ENCODE peak calls at places on chromosomes 16 and 17, in ten cellular contexts. R is GM23248, N is brain microvascular endothelial cell, B is substantia nigra, S is suprapubic skin, Z is psoas muscle, M is RWPE1, E is sigmoid colon, P is heart right ventricle, I is H9. T is an unnamed sample.

GRCh38 chr16:15535772-15536171 is 101.4 kb downstream of the BMERB1 start:
- DNase-seq in R (no peak), P (no peak), N (no peak), S (no peak), E (no peak), I (no peak), B (no peak), Z (no peak), M (no peak), T (no peak)

GRCh38 chr16:8953064-8953463 is 10.6 kb downstream of the USP7 start:
- DNase-seq in S (no peak), N (no peak), I (no peak), B (no peak), Z (no peak), R (no peak), E (no peak), P (no peak), M (no peak), T (no peak)

GRCh38 chr16:85188822-85189672 is 76.8 kb upstream of the CIBAR2 start:
- DNase-seq in I (no peak), P (no peak), Z (peak; percentile 14), E (no peak), S (no peak), R (no peak), M (no peak), N (no peak), B (no peak), T (no peak)

GRCh38 chr17:38727661-38728220 is 2.4 kb upstream of the CISD3 start:
- DNase-seq in B (no peak), S (no peak), I (no peak), E (no peak), M (no peak), Z (no peak), P (no peak), N (no peak), R (peak; percentile 40), T (no peak)

GRCh38 chr16:28063611-28064061 is at the start of gene GSG1L:
- DNase-seq in Z (no peak), I (no peak), E (no peak), M (no peak), B (no peak), S (no peak), N (no peak), P (no peak), R (peak; percentile 12), T (no peak)

GRCh38 chr17:1413281-1413791 is 13.3 kb upstream of the YWHAE start:
- DNase-seq in S (no peak), R (peak; percentile 73), M (peak; percentile 57), N (peak; percentile 77), I (no peak), B (no peak), Z (peak; percentile 90), E (no peak), P (peak; percentile 85), T (no peak)

GRCh38 chr17:16171613-16172012 is 43.7 kb downstream of the NCOR1 start:
- DNase-seq in Z (no peak), N (peak; percentile 25), R (no peak), M (no peak), I (no peak), E (no peak), S (no peak), P (no peak), B (no peak), T (no peak)

GRCh38 chr17:27481327-27481726 is 25.1 kb downstream of the KSR1 start:
- DNase-seq in B (no peak), Z (no peak), M (no peak), R (no peak), I (no peak), E (no peak), N (no peak), S (no peak), P (no peak), T (no peak)

GRCh38 chr17:34769049-34769448 is 189.7 kb downstream of the TMEM132E start:
- DNase-seq in B (no peak), Z (no peak), M (no peak), E (no peak), P (peak; percentile 15), S (peak; percentile 6), R (no peak), I (no peak), N (no peak), T (no peak)

GRCh38 chr16:1291576-1291974 is 17.9 kb upstream of the UBE2I start:
- DNase-seq in Z (no peak), S (no peak), N (no peak), P (no peak), E (no peak), B (no peak), I (no peak), R (no peak), M (no peak), T (no peak)

GRCh38 chr17:31484821-31485220 is 93.3 kb downstream of the RAB11FIP4 start:
- DNase-seq in E (no peak), S (no peak), B (no peak), P (no peak), M (no peak), Z (no peak), I (no peak), N (no peak), R (no peak), T (no peak)

GRCh38 chr17:2040942-2041560 is 771 bp upstream of the OVCA2 start:
- DNase-seq in M (no peak), Z (no peak), I (no peak), P (no peak), N (no peak), S (no peak), R (no peak), E (peak; percentile 66), B (no peak), T (no peak)

GRCh38 chr16:16014329-16015224 is 65.2 kb downstream of the ABCC1 start:
- DNase-seq in E (peak; percentile 76), R (peak; percentile 42), B (no peak), N (no peak), Z (peak; percentile 86), I (no peak), S (no peak), P (peak; percentile 71), M (no peak), T (no peak)

GRCh38 chr17:6413073-6413472 is 21.8 kb downstream of the AIPL1 start:
- DNase-seq in Z (no peak), R (peak; percentile 52), S (no peak), M (peak; percentile 73), P (no peak), I (no peak), E (no peak), N (no peak), B (no peak), T (no peak)

DNA sequence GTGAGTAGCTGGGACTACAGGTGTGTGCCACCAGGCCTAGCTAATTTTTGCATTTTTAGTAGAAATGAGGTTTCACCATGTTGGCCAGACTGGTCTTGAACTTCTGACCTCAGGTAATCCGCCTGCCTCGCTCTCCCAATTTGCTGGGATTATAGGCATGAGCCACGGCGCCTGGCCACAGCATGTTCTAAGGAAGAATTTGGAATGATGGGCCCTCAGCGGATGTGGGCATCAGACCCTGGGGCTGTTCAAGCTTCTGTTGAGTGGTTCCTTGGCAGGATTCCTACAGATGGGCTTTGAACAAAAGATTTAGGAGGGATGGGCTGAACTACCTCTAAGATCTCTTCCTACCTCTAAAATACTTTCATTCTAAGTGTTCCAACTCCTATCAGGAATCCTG is 4.1 kb downstream of the PRPSAP2 start:
- DNase-seq in I (no peak), P (no peak), M (no peak), S (no peak), Z (no peak), R (no peak), B (no peak), N (no peak), E (no peak), T (no peak)
- H3K27ac ChIP-seq in I (no peak overlapping the region), P (no peak overlapping the region), M (peak overlapping the region; percentile 40), S (no peak overlapping the region), Z (no peak overlapping the region), R (no peak overlapping the region), B (no peak overlapping the region), N (no peak overlapping the region), E (no peak overlapping the region), T (no peak overlapping the region)

GRCh38 chr16:89324056-89325010 is 106.8 kb downstream of the ZNF778 start:
- DNase-seq in B (no peak), E (peak; percentile 60), R (peak; percentile 83), Z (peak; percentile 32), M (no peak), S (no peak), P (no peak), I (no peak), N (peak; percentile 85), T (no peak)
- H3K27ac ChIP-seq in B (no peak overlapping the region), E (peak overlapping the region; percentile 77), R (peak overlapping the region; percentile 87), Z (peak overlapping the region; percentile 92), M (peak overlapping the region; percentile 97), S (no peak overlapping the region), P (peak overlapping the region; percentile 11), I (no peak overlapping the region), N (peak overlapping the region; percentile 79), T (no peak overlapping the region)

DNA sequence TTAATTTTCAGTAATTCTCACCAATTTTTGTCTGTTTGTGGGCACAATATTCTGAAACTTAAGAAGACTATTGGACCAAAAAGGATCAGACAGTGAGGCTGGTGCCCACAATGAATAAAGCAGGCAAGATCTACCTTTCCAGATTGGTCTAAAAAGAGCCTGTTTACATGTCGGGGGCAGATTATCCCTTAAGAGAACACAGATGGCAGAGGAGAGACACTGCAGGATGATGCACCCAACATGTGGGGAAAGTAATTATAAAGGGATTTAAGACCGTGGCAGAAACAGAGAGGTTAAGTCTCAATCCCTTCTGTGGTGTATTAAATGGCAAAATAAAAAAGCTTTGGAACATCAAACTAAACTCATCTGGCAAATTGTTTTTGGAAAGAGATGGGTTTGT is 331.8 kb upstream of the CDH11 start:
- DNase-seq in P (no peak), R (no peak), N (no peak), B (no peak), I (no peak), Z (no peak), M (no peak), E (no peak), S (no peak), T (no peak)
- H3K27ac ChIP-seq in P (no peak overlapping the region), R (no peak overlapping the region), N (no peak overlapping the region), B (no peak overlapping the region), I (no peak overlapping the region), Z (no peak overlapping the region), M (no peak overlapping the region), E (no peak overlapping the region), S (no peak overlapping the region), T (no peak overlapping the region)

DNA sequence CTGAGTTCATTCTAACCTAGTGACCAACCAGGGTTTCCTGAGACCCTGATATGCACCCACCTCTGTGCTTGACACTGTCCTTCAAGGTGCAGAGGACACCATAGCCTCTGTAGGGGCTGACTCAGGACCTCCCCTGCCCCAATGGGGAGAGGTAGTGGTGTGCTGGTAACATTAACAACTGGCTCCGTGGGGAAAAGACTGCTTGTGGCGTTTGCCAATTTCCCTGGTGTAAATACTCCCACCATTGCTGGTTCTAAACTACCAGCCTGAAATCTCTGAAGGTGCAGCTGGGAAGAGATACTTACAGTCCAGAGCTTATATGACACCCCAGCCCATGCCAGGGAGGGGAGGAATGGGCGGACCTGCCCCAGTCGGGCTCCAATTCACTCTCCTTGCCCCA is 54.9 kb downstream of the ENGASE start:
- DNase-seq in E (no peak), P (no peak), N (no peak), M (no peak), I (no peak), R (no peak), B (no peak), Z (no peak), S (no peak), T (no peak)
- H3K27ac ChIP-seq in E (no peak overlapping the region), P (no peak overlapping the region), N (no peak overlapping the region), M (no peak overlapping the region), I (no peak overlapping the region), R (no peak overlapping the region), B (no peak overlapping the region), Z (no peak overlapping the region), S (no peak overlapping the region), T (no peak overlapping the region)

GRCh38 chr17:47696717-47697642 is 3.0 kb downstream of the TBKBP1 start:
- DNase-seq in Z (no peak), B (no peak), S (no peak), E (peak; percentile 61), N (no peak), R (no peak), P (no peak), M (no peak), I (peak; percentile 28), T (no peak)
- H3K27ac ChIP-seq in Z (no peak overlapping the region), B (no peak overlapping the region), S (no peak overlapping the region), E (no peak overlapping the region), N (no peak overlapping the region), R (no peak overlapping the region), P (peak overlapping the region; percentile 95), M (peak overlapping the region; percentile 78), I (no peak overlapping the region), T (no peak overlapping the region)